ENCODE peak calls at places on chromosomes 1 and 21, in five cellular contexts. H is colonic mucosa, A is choroid plexus epithelial cell, U is uterus, W is heart right ventricle. X is an unnamed sample.

GRCh38 chr21:26170471-26171309 is at the start of gene APP:
- DNase-seq in A (peak), U (peak), H (peak), W (peak), X (peak)

GRCh38 chr1:68162761-68163160 is 69.6 kb downstream of the WLS start:
- DNase-seq in A (no peak), W (no peak), H (no peak), U (no peak), X (no peak)

GRCh38 chr21:31173881-31174555 is 135.7 kb upstream of the KRTAP19-8 start:
- DNase-seq in W (peak), H (no peak), A (no peak), U (peak), X (peak)

GRCh38 chr1:89888480-89889335 is 67.9 kb downstream of the LRRC8D start:
- DNase-seq in W (no peak), A (no peak), H (no peak), U (no peak), X (no peak)

GRCh38 chr1:52880226-52880625 is 37.7 kb downstream of the ZYG11A start:
- DNase-seq in A (no peak), H (no peak), W (no peak), U (no peak), X (no peak)

GRCh38 chr1:27887215-27888035 is 15.1 kb downstream of the THEMIS2 start:
- DNase-seq in U (no peak), A (no peak), H (no peak), W (no peak), X (no peak)

GRCh38 chr21:45513003-45513706 is 29.1 kb downstream of the SLC19A1 start:
- DNase-seq in A (no peak), H (no peak), W (peak), U (no peak), X (no peak)

GRCh38 chr1:194225781-194226180 is 1039.4 kb upstream of the B3GALT2 start:
- DNase-seq in A (peak), W (no peak), U (no peak), H (no peak), X (no peak)

GRCh38 chr1:71786218-71786617 is 496.1 kb downstream of the NEGR1 start:
- DNase-seq in H (no peak), U (no peak), W (no peak), A (no peak), X (no peak)

GRCh38 chr1:96723372-96723771 is 1.8 kb downstream of the PTBP2 start:
- DNase-seq in U (no peak), H (no peak), A (no peak), W (no peak), X (no peak)

GRCh38 chr1:84382127-84382526 is 16.2 kb upstream of the DNASE2B start:
- DNase-seq in H (no peak), A (peak), U (no peak), W (no peak), X (no peak)

DNA sequence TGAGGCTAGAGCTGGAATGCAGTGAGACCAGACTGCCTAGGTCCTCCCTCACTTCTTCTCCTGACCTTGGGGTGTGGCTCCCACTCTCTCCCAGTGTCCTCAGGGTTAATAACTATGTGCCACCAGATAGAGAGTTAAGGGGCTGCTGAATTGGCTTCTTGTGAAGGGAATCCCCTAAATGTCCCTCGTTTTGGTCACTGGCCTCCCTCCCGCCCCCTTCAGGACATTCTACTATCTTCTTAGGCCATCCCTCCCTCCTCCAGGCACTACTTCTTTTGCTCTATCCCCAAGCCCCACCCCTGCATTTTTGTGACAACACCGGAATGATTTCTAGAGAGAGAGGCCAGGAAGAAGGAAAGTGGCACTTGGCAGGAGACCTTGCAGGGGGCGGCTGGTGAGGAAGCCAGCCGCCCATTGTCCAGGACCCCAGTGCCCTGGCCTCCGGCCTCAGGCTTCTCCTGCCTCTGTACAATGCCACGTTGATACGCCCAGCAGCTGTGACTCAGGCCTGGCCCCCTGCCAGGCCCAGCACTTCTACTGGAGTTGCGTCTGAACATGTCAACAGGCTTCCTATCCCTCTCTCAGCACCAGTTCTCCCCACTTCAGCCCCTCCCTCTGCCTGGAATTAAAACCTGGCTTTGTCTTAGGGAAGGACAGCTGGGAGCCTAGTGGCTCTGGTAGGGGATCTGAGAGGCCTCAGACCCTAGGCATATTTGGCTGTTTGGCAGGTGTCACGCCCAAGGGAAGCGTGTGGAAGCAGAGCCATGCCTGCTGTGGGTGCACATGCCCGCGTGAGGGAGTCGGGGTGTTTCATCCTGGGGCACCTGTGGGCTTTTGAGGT is 9.1 kb downstream of the LMNA start:
- DNase-seq in W (peak), U (peak), A (peak), H (peak), X (no peak)
- TF ChIP-seq CTCF in W (no peak), U (peak), A (peak), H (no peak), X (no peak)

GRCh38 chr1:198350456-198350855 is 190.0 kb downstream of the ATP6V1G3 start:
- DNase-seq in H (no peak), W (no peak), U (no peak), A (no peak), X (no peak)
- TF ChIP-seq CTCF in H (no peak), W (no peak), U (no peak), A (no peak), X (no peak)

DNA sequence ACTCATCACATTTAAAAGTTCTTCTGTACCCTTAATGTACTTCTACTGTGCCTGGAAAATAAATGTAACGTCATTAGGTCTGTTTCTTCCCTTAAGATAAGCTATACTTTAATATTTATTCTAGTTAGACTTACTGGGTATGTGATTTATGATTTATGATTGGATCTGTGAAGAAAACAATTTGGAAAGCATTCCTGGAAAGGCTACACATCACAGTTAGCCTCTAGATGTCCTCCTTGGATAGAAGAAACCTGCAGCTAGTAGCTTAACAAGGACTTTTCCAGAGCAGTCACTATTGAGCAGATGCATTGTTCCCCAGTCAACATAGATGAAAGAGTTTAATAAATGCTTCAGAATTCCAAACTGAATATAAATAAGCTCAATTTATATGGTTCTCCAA is 22.2 kb upstream of the ABL2 start:
- DNase-seq in W (no peak), U (no peak), H (no peak), A (peak), X (no peak)
- TF ChIP-seq CTCF in W (no peak), U (peak), H (peak), A (peak), X (no peak)

DNA sequence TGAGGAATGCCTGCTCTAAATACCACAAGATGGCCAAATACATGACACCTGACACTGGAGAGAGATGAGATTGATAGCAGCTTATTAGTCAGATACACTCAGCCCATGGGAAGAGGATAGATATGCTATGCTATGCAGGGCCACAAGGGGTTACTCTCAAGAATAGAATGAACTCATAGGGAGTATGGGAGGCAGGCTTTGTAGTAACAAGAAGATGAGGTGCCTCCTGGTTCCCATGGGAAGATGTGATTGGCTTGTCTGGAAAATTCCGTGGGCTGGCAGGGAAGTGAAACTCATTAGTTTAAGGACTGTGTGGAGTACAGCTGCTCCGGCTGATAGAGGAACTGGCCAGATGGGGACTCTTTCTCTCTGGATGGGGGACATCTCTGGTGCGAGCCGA is 16.5 kb downstream of the CCDC30 start:
- DNase-seq in A (peak), H (no peak), W (no peak), U (no peak), X (peak)
- TF ChIP-seq CTCF in A (peak), H (no peak), W (no peak), U (no peak), X (peak)